ENCODE peak calls at places on chromosome 7, in four cellular contexts. Q is lower lobe of right lung, Y is keratinocyte, B is HCT116. N is an unnamed sample. For H3K4me1 and H3K27me3, the result is how much of the 10 kb centered on the place peaks cover.

GRCh38 chr7:88357794-88358533 is 51.3 kb upstream of the STEAP4 start:
- DNase-seq in Y (no peak), Q (no peak), B (no peak), N (peak)

GRCh38 chr7:30928254-30928872 is 16.7 kb downstream of the AQP1 start:
- DNase-seq in Q (no peak), Y (no peak), B (no peak), N (no peak)

GRCh38 chr7:155865830-155866545 is 53.7 kb upstream of the SHH start:
- DNase-seq in Q (no peak), Y (no peak), B (no peak), N (peak)

GRCh38 chr7:142722289-142722794 is 26.9 kb upstream of the PRSS1 start:
- DNase-seq in Q (no peak), B (no peak), Y (no peak), N (no peak)

GRCh38 chr7:94049615-94050014 is 45.5 kb upstream of the BET1 start:
- DNase-seq in Y (no peak), B (no peak), Q (no peak), N (no peak)

GRCh38 chr7:22700559-22701002 is 26.4 kb upstream of the IL6 start:
- DNase-seq in Q (no peak), B (no peak), Y (no peak), N (no peak)

GRCh38 chr7:25772802-25773201 is 379.2 kb upstream of the NFE2L3 start:
- DNase-seq in Y (no peak), Q (no peak), B (no peak), N (no peak)

GRCh38 chr7:120856198-120856597 is 1.7 kb downstream of the TSPAN12 start:
- DNase-seq in Q (no peak), Y (no peak), B (no peak), N (peak)

GRCh38 chr7:110669410-110669809 is 421.5 kb upstream of the LRRN3 start:
- DNase-seq in Q (no peak), Y (no peak), B (no peak), N (no peak)

GRCh38 chr7:67625257-67625713 is 628.7 kb downstream of the TYW1 start:
- DNase-seq in Q (peak), Y (no peak), B (peak), N (peak)

GRCh38 chr7:45184326-45185027 is 26.9 kb downstream of the RAMP3 start:
- DNase-seq in Y (no peak), B (no peak), Q (no peak), N (no peak)

GRCh38 chr7:29343379-29343778 is 148.8 kb downstream of the CHN2 start:
- DNase-seq in Q (no peak), B (no peak), Y (no peak), N (no peak)

GRCh38 chr7:47482013-47482761 is 99.7 kb downstream of the TNS3 start:
- DNase-seq in B (no peak), Y (no peak), Q (no peak), N (peak)
- H3K4me1 ChIP-seq in B (half or more), Y (under half), Q (half or more), N (under half)

DNA sequence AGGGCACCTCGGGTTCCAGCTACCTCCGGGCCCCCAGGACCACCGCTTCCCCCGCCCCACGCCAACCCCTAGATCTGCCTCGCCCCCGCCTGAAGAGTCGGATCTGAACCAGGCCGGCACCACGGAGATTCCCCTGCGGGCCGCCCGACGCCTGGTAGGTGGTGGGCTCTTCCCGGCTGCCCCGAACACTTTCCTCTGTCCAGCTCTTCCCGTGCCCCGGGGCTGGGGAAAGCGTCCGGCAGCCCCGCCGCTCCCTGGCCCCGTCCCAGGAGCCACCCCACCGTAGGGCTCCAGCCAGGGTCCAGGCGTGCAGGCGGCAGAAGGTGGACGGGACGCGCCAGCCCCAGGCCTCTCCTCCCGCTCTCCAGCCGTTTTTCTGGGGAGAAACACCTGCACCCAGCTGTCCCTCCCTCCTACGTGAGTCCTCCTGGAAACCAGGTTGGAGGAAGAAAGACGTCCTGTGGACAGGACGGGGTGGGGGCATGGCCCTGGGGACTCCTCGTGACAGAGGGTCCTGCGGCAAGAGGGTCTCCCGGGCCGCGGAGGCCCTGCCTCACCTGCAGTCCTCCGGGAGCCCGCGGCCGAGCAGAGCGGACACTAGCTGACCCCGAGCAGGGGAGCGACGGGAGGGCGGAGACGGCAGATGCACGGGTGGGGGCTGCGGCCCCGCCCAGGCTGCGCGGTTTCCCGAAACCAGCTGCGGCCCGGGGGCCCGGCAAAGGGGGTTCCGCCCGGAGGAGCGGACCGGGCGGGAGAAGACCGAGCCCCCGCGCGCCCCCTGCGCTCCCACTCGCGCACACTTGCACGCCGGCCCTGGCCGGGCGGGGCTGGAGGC is at the start of gene TMEM176B:
- DNase-seq in Q (no peak), Y (no peak), B (no peak), N (peak)
- H3K4me3 ChIP-seq in Q (peak), Y (no peak), B (no peak), N (peak)

DNA sequence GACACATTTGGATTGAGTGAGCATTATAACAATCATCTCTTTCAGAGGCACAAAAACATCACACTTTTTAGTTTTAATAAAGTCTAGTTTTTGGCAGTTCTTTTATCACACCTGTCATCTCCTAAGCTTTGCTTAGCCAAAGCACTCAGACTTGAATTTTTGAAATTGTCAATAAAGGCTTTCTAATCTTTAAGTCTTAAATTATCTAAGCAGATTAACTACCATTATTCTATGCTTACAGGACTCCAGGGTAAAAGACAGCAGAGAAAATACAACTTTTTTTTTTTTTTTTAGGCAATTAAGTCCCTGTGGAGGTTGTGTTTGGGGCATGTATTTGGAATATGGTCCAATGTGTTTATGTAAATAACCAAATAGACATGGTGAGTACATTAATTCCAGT is 17.6 kb upstream of the DLX6 start:
- DNase-seq in Y (no peak), B (no peak), Q (no peak), N (no peak)
- H3K27me3 ChIP-seq in Y (under half), B (half or more), Q (half or more), N (under half)

DNA sequence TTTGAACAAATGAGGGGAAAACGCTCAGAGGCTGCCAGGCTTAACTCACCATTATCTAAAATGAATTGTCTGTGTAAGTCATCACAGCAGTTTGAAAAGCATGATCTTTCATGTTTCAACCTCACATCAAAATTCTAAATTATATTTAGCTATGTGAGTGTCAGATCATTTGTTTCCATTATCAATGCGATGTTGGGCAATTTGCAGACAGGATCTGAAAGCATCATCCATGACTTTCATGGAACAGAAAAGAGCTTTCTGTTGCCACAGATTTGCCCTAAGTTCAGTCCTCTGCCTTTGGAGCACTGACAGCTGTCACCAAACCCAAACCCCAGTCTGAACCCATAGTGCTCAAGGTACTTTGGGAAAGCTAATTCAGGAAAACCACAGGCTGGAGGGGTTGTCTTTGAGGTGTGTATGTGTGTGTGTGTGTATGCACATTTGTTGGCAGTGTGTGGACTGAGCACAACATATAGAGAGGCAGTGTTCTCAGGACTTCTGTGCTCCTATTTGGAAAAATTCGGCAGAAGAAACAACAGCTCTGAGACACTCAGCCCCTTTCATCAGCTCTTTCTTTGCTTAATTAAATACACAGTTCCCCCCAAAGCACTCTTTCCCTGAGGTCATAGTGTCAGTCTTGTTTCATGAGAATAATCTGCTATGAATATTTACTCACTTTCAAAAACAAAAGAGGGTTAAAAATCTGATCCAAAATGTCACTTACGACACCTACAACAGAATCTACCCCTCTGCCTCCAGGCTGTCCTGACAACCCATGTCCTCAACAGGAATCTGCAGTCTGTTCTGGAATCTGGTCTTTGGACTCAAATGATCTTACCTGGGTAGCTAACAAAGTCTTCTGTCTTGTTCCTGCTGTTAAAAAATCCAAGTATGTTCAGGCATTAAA is 188.5 kb upstream of the KLF14 start:
- DNase-seq in Y (no peak), Q (no peak), B (no peak), N (peak)
- H3K4me1 ChIP-seq in Y (under half), Q (half or more), B (half or more), N (under half)

DNA sequence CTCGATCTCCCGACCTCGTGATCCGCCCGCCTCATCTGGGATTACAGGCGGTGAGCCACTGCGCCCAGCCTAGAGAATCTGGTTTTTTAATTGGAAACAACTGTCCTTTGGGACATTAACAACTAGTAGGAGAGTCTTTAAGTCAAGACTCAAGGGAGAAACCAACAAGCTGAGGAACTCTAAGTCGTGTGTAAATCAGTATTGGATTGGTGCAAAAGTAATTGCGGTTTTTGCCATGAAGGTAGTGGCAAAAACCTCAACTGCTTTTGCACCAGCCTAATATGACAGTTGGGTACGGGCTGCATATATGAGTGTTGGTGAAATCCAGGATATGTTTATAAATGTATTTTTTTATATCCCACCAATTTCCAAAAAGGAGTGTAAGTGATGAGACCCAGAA is 113.9 kb upstream of the PLXNA4 start:
- DNase-seq in Q (no peak), Y (no peak), B (no peak), N (no peak)
- H3K4me3 ChIP-seq in Q (no peak), Y (no peak), B (no peak), N (no peak)